ENCODE peak calls at places on chromosomes 12 and 14, in nine cellular contexts. One of them, this sample, is unnamed.
A peak's percentile ranks its signal among the peaks of the same experiment; 100 is the strongest.

GRCh38 chr12:116313194-116313910 is 35.9 kb upstream of the MED13L start:
- DNase-seq in tibial artery: no peak
- DNase-seq in ovary: no peak
- DNase-seq in kidney: no peak
- DNase-seq in HL-60: no peak
- DNase-seq in lower leg skin: no peak
- DNase-seq in choroid plexus epithelial cell: no peak
- DNase-seq in heart left ventricle: no peak
- DNase-seq in fibroblast of mammary gland: peak; percentile 50
- DNase-seq in this sample: no peak

GRCh38 chr14:38366374-38366773 is 110.5 kb upstream of the CLEC14A start:
- DNase-seq in HL-60: no peak
- DNase-seq in heart left ventricle: no peak
- DNase-seq in lower leg skin: no peak
- DNase-seq in ovary: no peak
- DNase-seq in kidney: no peak
- DNase-seq in tibial artery: no peak
- DNase-seq in fibroblast of mammary gland: peak; percentile 15
- DNase-seq in choroid plexus epithelial cell: peak; percentile 37
- DNase-seq in this sample: no peak

GRCh38 chr12:103813949-103814348 is 27.1 kb downstream of the NT5DC3 start:
- DNase-seq in HL-60: no peak
- DNase-seq in tibial artery: no peak
- DNase-seq in kidney: no peak
- DNase-seq in lower leg skin: no peak
- DNase-seq in choroid plexus epithelial cell: no peak
- DNase-seq in fibroblast of mammary gland: peak; percentile 19
- DNase-seq in ovary: no peak
- DNase-seq in heart left ventricle: no peak
- DNase-seq in this sample: no peak

GRCh38 chr14:95958105-95958504 is 81.1 kb upstream of the C14orf132 start:
- DNase-seq in lower leg skin: no peak
- DNase-seq in kidney: no peak
- DNase-seq in HL-60: no peak
- DNase-seq in choroid plexus epithelial cell: no peak
- DNase-seq in heart left ventricle: no peak
- DNase-seq in tibial artery: no peak
- DNase-seq in ovary: no peak
- DNase-seq in fibroblast of mammary gland: no peak
- DNase-seq in this sample: no peak

GRCh38 chr12:132174703-132175490 is 30.6 kb downstream of the NOC4L start:
- DNase-seq in ovary: no peak
- DNase-seq in lower leg skin: no peak
- DNase-seq in tibial artery: no peak
- DNase-seq in fibroblast of mammary gland: no peak
- DNase-seq in HL-60: no peak
- DNase-seq in choroid plexus epithelial cell: no peak
- DNase-seq in kidney: peak; percentile 48
- DNase-seq in heart left ventricle: peak; percentile 6
- DNase-seq in this sample: no peak

GRCh38 chr14:68759912-68760311 is 33.0 kb downstream of the ZFP36L1 start:
- DNase-seq in heart left ventricle: no peak
- DNase-seq in tibial artery: no peak
- DNase-seq in HL-60: no peak
- DNase-seq in kidney: no peak
- DNase-seq in ovary: no peak
- DNase-seq in fibroblast of mammary gland: no peak
- DNase-seq in choroid plexus epithelial cell: no peak
- DNase-seq in lower leg skin: no peak
- DNase-seq in this sample: no peak

GRCh38 chr14:103737432-103738045 is 21.9 kb downstream of the ZFYVE21 start:
- DNase-seq in HL-60: no peak
- DNase-seq in ovary: peak; percentile 44
- DNase-seq in fibroblast of mammary gland: no peak
- DNase-seq in kidney: peak; percentile 51
- DNase-seq in tibial artery: peak; percentile 69
- DNase-seq in lower leg skin: no peak
- DNase-seq in heart left ventricle: no peak
- DNase-seq in choroid plexus epithelial cell: no peak
- DNase-seq in this sample: no peak

GRCh38 chr14:80982711-80983110 is 27.3 kb downstream of the TSHR start:
- DNase-seq in tibial artery: no peak
- DNase-seq in kidney: no peak
- DNase-seq in ovary: no peak
- DNase-seq in HL-60: no peak
- DNase-seq in heart left ventricle: no peak
- DNase-seq in fibroblast of mammary gland: no peak
- DNase-seq in choroid plexus epithelial cell: peak; percentile 4
- DNase-seq in lower leg skin: no peak
- DNase-seq in this sample: no peak

GRCh38 chr14:84926656-84927055 is 603.3 kb upstream of the FLRT2 start:
- DNase-seq in kidney: no peak
- DNase-seq in lower leg skin: no peak
- DNase-seq in fibroblast of mammary gland: no peak
- DNase-seq in tibial artery: no peak
- DNase-seq in heart left ventricle: no peak
- DNase-seq in ovary: no peak
- DNase-seq in HL-60: no peak
- DNase-seq in choroid plexus epithelial cell: no peak
- DNase-seq in this sample: no peak

GRCh38 chr14:68661226-68662225 is 131.3 kb downstream of the ZFP36L1 start:
- DNase-seq in lower leg skin: no peak
- DNase-seq in ovary: no peak
- DNase-seq in choroid plexus epithelial cell: no peak
- DNase-seq in HL-60: no peak
- DNase-seq in fibroblast of mammary gland: no peak
- DNase-seq in heart left ventricle: no peak
- DNase-seq in kidney: no peak
- DNase-seq in tibial artery: peak; percentile 39
- DNase-seq in this sample: no peak

GRCh38 chr12:56840922-56841321 is 77.8 kb downstream of the HSD17B6 start:
- DNase-seq in lower leg skin: no peak
- DNase-seq in fibroblast of mammary gland: peak; percentile 7
- DNase-seq in choroid plexus epithelial cell: peak; percentile 57
- DNase-seq in HL-60: no peak
- DNase-seq in heart left ventricle: no peak
- DNase-seq in ovary: peak; percentile 47
- DNase-seq in tibial artery: no peak
- DNase-seq in kidney: no peak
- DNase-seq in this sample: no peak

GRCh38 chr12:115683240-115683765 is 594.2 kb downstream of the MED13L start:
- DNase-seq in tibial artery: no peak
- DNase-seq in choroid plexus epithelial cell: no peak
- DNase-seq in heart left ventricle: no peak
- DNase-seq in fibroblast of mammary gland: no peak
- DNase-seq in ovary: no peak
- DNase-seq in kidney: no peak
- DNase-seq in lower leg skin: no peak
- DNase-seq in HL-60: no peak
- DNase-seq in this sample: no peak

GRCh38 chr14:54253195-54253947 is 143.4 kb upstream of the CDKN3 start:
- DNase-seq in kidney: no peak
- DNase-seq in lower leg skin: no peak
- DNase-seq in choroid plexus epithelial cell: peak; percentile 82
- DNase-seq in ovary: no peak
- DNase-seq in HL-60: no peak
- DNase-seq in tibial artery: no peak
- DNase-seq in fibroblast of mammary gland: peak; percentile 94
- DNase-seq in heart left ventricle: no peak
- DNase-seq in this sample: no peak

GRCh38 chr12:78085562-78086182 is 255.0 kb downstream of the NAV3 start:
- DNase-seq in HL-60: peak; percentile 4
- DNase-seq in fibroblast of mammary gland: peak; percentile 86
- DNase-seq in heart left ventricle: no peak
- DNase-seq in kidney: no peak
- DNase-seq in ovary: no peak
- DNase-seq in tibial artery: no peak
- DNase-seq in lower leg skin: no peak
- DNase-seq in choroid plexus epithelial cell: peak; percentile 47
- DNase-seq in this sample: no peak

GRCh38 chr12:114480309-114481199 is 74.6 kb upstream of the TBX5 start:
- DNase-seq in HL-60: no peak
- DNase-seq in tibial artery: no peak
- DNase-seq in fibroblast of mammary gland: peak; percentile 45
- DNase-seq in choroid plexus epithelial cell: peak; percentile 17
- DNase-seq in kidney: no peak
- DNase-seq in heart left ventricle: no peak
- DNase-seq in lower leg skin: no peak
- DNase-seq in ovary: no peak
- DNase-seq in this sample: no peak
- H3K4me3 ChIP-seq in HL-60: no peak overlapping the region
- H3K4me3 ChIP-seq in tibial artery: peak overlapping the region; percentile 11
- H3K4me3 ChIP-seq in fibroblast of mammary gland: peak overlapping the region; percentile 46
- H3K4me3 ChIP-seq in choroid plexus epithelial cell: peak overlapping the region; percentile 40
- H3K4me3 ChIP-seq in kidney: peak overlapping the region; percentile 17
- H3K4me3 ChIP-seq in heart left ventricle: peak overlapping the region; percentile 53
- H3K4me3 ChIP-seq in lower leg skin: peak overlapping the region; percentile 10
- H3K4me3 ChIP-seq in ovary: no peak overlapping the region
- H3K4me3 ChIP-seq in this sample: no peak overlapping the region

GRCh38 chr14:67438969-67439368 is 27.0 kb upstream of the PLEK2 start:
- DNase-seq in ovary: no peak
- DNase-seq in kidney: no peak
- DNase-seq in fibroblast of mammary gland: no peak
- DNase-seq in lower leg skin: no peak
- DNase-seq in heart left ventricle: no peak
- DNase-seq in HL-60: no peak
- DNase-seq in tibial artery: no peak
- DNase-seq in choroid plexus epithelial cell: no peak
- DNase-seq in this sample: no peak
- TF ChIP-seq CTCF in ovary: no peak
- TF ChIP-seq CTCF in kidney: no peak
- TF ChIP-seq CTCF in fibroblast of mammary gland: no peak
- TF ChIP-seq CTCF in lower leg skin: no peak
- TF ChIP-seq CTCF in heart left ventricle: no peak
- TF ChIP-seq CTCF in HL-60: no peak
- TF ChIP-seq CTCF in tibial artery: no peak
- TF ChIP-seq CTCF in choroid plexus epithelial cell: no peak
- TF ChIP-seq CTCF in this sample: no peak

GRCh38 chr12:38961044-38961443 is 55.7 kb upstream of the CPNE8 start:
- DNase-seq in heart left ventricle: no peak
- DNase-seq in lower leg skin: no peak
- DNase-seq in fibroblast of mammary gland: no peak
- DNase-seq in tibial artery: no peak
- DNase-seq in choroid plexus epithelial cell: no peak
- DNase-seq in kidney: no peak
- DNase-seq in HL-60: no peak
- DNase-seq in ovary: no peak
- DNase-seq in this sample: no peak

GRCh38 chr12:38956337-38956736 is 50.9 kb upstream of the CPNE8 start:
- DNase-seq in ovary: no peak
- DNase-seq in HL-60: no peak
- DNase-seq in tibial artery: no peak
- DNase-seq in heart left ventricle: no peak
- DNase-seq in kidney: no peak
- DNase-seq in choroid plexus epithelial cell: no peak
- DNase-seq in fibroblast of mammary gland: no peak
- DNase-seq in lower leg skin: no peak
- DNase-seq in this sample: no peak

GRCh38 chr12:38961683-38962082 is 56.3 kb upstream of the CPNE8 start:
- DNase-seq in kidney: no peak
- DNase-seq in fibroblast of mammary gland: no peak
- DNase-seq in HL-60: no peak
- DNase-seq in ovary: no peak
- DNase-seq in tibial artery: no peak
- DNase-seq in lower leg skin: no peak
- DNase-seq in heart left ventricle: no peak
- DNase-seq in choroid plexus epithelial cell: no peak
- DNase-seq in this sample: no peak
- H3K4me3 ChIP-seq in kidney: no peak overlapping the region
- H3K4me3 ChIP-seq in fibroblast of mammary gland: no peak overlapping the region
- H3K4me3 ChIP-seq in HL-60: no peak overlapping the region
- H3K4me3 ChIP-seq in ovary: no peak overlapping the region
- H3K4me3 ChIP-seq in tibial artery: no peak overlapping the region
- H3K4me3 ChIP-seq in lower leg skin: no peak overlapping the region
- H3K4me3 ChIP-seq in heart left ventricle: no peak overlapping the region
- H3K4me3 ChIP-seq in choroid plexus epithelial cell: no peak overlapping the region
- H3K4me3 ChIP-seq in this sample: no peak overlapping the region

GRCh38 chr12:120737557-120738251 is 12.1 kb downstream of the ACADS start:
- DNase-seq in fibroblast of mammary gland: no peak
- DNase-seq in ovary: no peak
- DNase-seq in kidney: no peak
- DNase-seq in tibial artery: no peak
- DNase-seq in lower leg skin: no peak
- DNase-seq in HL-60: no peak
- DNase-seq in choroid plexus epithelial cell: peak; percentile 36
- DNase-seq in heart left ventricle: no peak
- DNase-seq in this sample: no peak
- TF ChIP-seq CTCF in fibroblast of mammary gland: peak; percentile 18
- TF ChIP-seq CTCF in ovary: no peak
- TF ChIP-seq CTCF in kidney: no peak
- TF ChIP-seq CTCF in tibial artery: no peak
- TF ChIP-seq CTCF in lower leg skin: no peak
- TF ChIP-seq CTCF in HL-60: no peak
- TF ChIP-seq CTCF in choroid plexus epithelial cell: peak; percentile 76
- TF ChIP-seq CTCF in heart left ventricle: no peak
- TF ChIP-seq CTCF in this sample: no peak